ENCODE peak calls at places on chromosome 16, in four cellular contexts. One of them, this sample, is unnamed.

GRCh38 chr16:1310832-1311200 is 1.4 kb downstream of the UBE2I start:
- DNase-seq in EL: peak; percentile 24
- DNase-seq in H7: peak; percentile 73
- DNase-seq in Panc1: no peak
- DNase-seq in this sample: no peak

GRCh38 chr16:31135535-31136286 is at the start of gene PRSS8:
- DNase-seq in EL: no peak
- DNase-seq in H7: peak; percentile 89
- DNase-seq in Panc1: no peak
- DNase-seq in this sample: peak; percentile 94

GRCh38 chr16:963913-964695 is 6.7 kb downstream of the LMF1 start:
- DNase-seq in EL: no peak
- DNase-seq in H7: no peak
- DNase-seq in Panc1: no peak
- DNase-seq in this sample: no peak

GRCh38 chr16:3182608-3183444 is 5.2 kb upstream of the OR1F1 start:
- DNase-seq in EL: peak; percentile 81
- DNase-seq in H7: peak; percentile 85
- DNase-seq in Panc1: no peak
- DNase-seq in this sample: peak; percentile 90

GRCh38 chr16:81315271-81316175 is 761 bp downstream of the GAN start:
- DNase-seq in EL: peak; percentile 63
- DNase-seq in H7: peak; percentile 75
- DNase-seq in Panc1: no peak
- DNase-seq in this sample: peak; percentile 77

GRCh38 chr16:2048116-2048543 is 345 bp downstream of the TSC2 start:
- DNase-seq in EL: no peak
- DNase-seq in H7: no peak
- DNase-seq in Panc1: no peak
- DNase-seq in this sample: no peak

GRCh38 chr16:29012913-29013641 is 28.2 kb downstream of the LAT start:
- DNase-seq in EL: no peak
- DNase-seq in H7: no peak
- DNase-seq in Panc1: no peak
- DNase-seq in this sample: no peak

GRCh38 chr16:13480801-13481200 is 439.2 kb upstream of the ERCC4 start:
- DNase-seq in EL: no peak
- DNase-seq in H7: no peak
- DNase-seq in Panc1: no peak
- DNase-seq in this sample: no peak

GRCh38 chr16:19696961-19697360 is 21.1 kb downstream of the KNOP1 start:
- DNase-seq in EL: no peak
- DNase-seq in H7: no peak
- DNase-seq in Panc1: no peak
- DNase-seq in this sample: no peak

GRCh38 chr16:56807011-56807675 is 57.9 kb upstream of the SLC12A3 start:
- DNase-seq in EL: peak; percentile 80
- DNase-seq in H7: no peak
- DNase-seq in Panc1: peak; percentile 5
- DNase-seq in this sample: peak; percentile 89

GRCh38 chr16:642189-643049 is 791 bp downstream of the MCRIP2 start:
- DNase-seq in EL: peak; percentile 40
- DNase-seq in H7: peak; percentile 93
- DNase-seq in Panc1: no peak
- DNase-seq in this sample: no peak

GRCh38 chr16:85335584-85336492 is 223.6 kb upstream of the CIBAR2 start:
- DNase-seq in EL: peak; percentile 37
- DNase-seq in H7: no peak
- DNase-seq in Panc1: no peak
- DNase-seq in this sample: no peak

GRCh38 chr16:69833791-69834282 is 71.7 kb downstream of the WWP2 start:
- DNase-seq in EL: no peak
- DNase-seq in H7: peak; percentile 38
- DNase-seq in Panc1: no peak
- DNase-seq in this sample: no peak

GRCh38 chr16:87203060-87203656 is 114.0 kb downstream of the C16orf95 start:
- DNase-seq in EL: peak; percentile 86
- DNase-seq in H7: peak; percentile 91
- DNase-seq in Panc1: peak; percentile 43
- DNase-seq in this sample: peak; percentile 85

GRCh38 chr16:12716658-12717057 is 87.0 kb downstream of the CPPED1 start:
- DNase-seq in EL: no peak
- DNase-seq in H7: no peak
- DNase-seq in Panc1: no peak
- DNase-seq in this sample: no peak

GRCh38 chr16:84505249-84506156 is 1.0 kb upstream of the MEAK7 start:
- DNase-seq in EL: no peak
- DNase-seq in H7: no peak
- DNase-seq in Panc1: no peak
- DNase-seq in this sample: peak; percentile 48

GRCh38 chr16:19179890-19180490 is 11.9 kb downstream of the SYT17 start:
- DNase-seq in EL: peak; percentile 47
- DNase-seq in H7: peak; percentile 86
- DNase-seq in Panc1: peak; percentile 39
- DNase-seq in this sample: peak; percentile 68

GRCh38 chr16:67246081-67246944 is 968 bp downstream of the FHOD1 start:
- DNase-seq in EL: peak; percentile 91
- DNase-seq in H7: peak; percentile 97
- DNase-seq in Panc1: no peak
- DNase-seq in this sample: peak; percentile 95

GRCh38 chr16:79647586-79647985 is 47.0 kb upstream of the MAF start:
- DNase-seq in EL: no peak
- DNase-seq in H7: no peak
- DNase-seq in Panc1: no peak
- DNase-seq in this sample: no peak

GRCh38 chr16:3171855-3172593 is 16.0 kb upstream of the OR1F1 start:
- DNase-seq in EL: peak; percentile 56
- DNase-seq in H7: peak; percentile 79
- DNase-seq in Panc1: peak; percentile 93
- DNase-seq in this sample: peak; percentile 84

GRCh38 chr16:16150117-16150877 is 73.0 kb downstream of the ABCC6 start:
- DNase-seq in EL: no peak
- DNase-seq in H7: peak; percentile 67
- DNase-seq in Panc1: no peak
- DNase-seq in this sample: no peak

GRCh38 chr16:5502467-5502869 is 404.9 kb upstream of the EEF2KMT start:
- DNase-seq in EL: no peak
- DNase-seq in H7: peak; percentile 74
- DNase-seq in Panc1: no peak
- DNase-seq in this sample: peak; percentile 79

GRCh38 chr16:4085405-4085970 is 30.8 kb downstream of the ADCY9 start:
- DNase-seq in EL: no peak
- DNase-seq in H7: no peak
- DNase-seq in Panc1: no peak
- DNase-seq in this sample: peak; percentile 80

This sample was measured in islet precursor cell.